ENCODE peak calls at places on chromosome 5, in six cellular contexts. H, W, U, S, N and B are unnamed samples.

GRCh38 chr5:62306494-62307363 is 723 bp downstream of the KIF2A start:
- DNase-seq in H (peak; percentile 49), W (peak; percentile 33), U (peak; percentile 76), S (no peak), N (peak; percentile 45), B (no peak)

GRCh38 chr5:5800801-5801761 is 378.6 kb downstream of the ICE1 start:
- DNase-seq in H (no peak), W (no peak), U (no peak), S (peak; percentile 91), N (no peak), B (no peak)

GRCh38 chr5:153860482-153860881 is 178.2 kb downstream of the FAM114A2 start:
- DNase-seq in H (no peak), W (no peak), U (no peak), S (no peak), N (no peak), B (no peak)

GRCh38 chr5:103847060-103847459 is 284.5 kb upstream of the NUDT12 start:
- DNase-seq in H (no peak), W (no peak), U (no peak), S (no peak), N (no peak), B (no peak)

GRCh38 chr5:40240671-40241070 is 439.0 kb upstream of the PTGER4 start:
- DNase-seq in H (no peak), W (no peak), U (no peak), S (no peak), N (no peak), B (no peak)

GRCh38 chr5:14458414-14458813 is 123.2 kb upstream of the OTULINL start:
- DNase-seq in H (no peak), W (no peak), U (no peak), S (no peak), N (no peak), B (no peak)

GRCh38 chr5:68279960-68280359 is 64.4 kb downstream of the PIK3R1 start:
- DNase-seq in H (no peak), W (no peak), U (no peak), S (no peak), N (no peak), B (no peak)

GRCh38 chr5:154677921-154678320 is 77.3 kb upstream of the LARP1 start:
- DNase-seq in H (no peak), W (no peak), U (no peak), S (no peak), N (no peak), B (no peak)

GRCh38 chr5:124902097-124902821 is 155.8 kb upstream of the ZNF608 start:
- DNase-seq in H (no peak), W (no peak), U (no peak), S (no peak), N (no peak), B (no peak)

GRCh38 chr5:177256296-177256695 is 47.2 kb downstream of the RAB24 start:
- DNase-seq in H (no peak), W (no peak), U (no peak), S (no peak), N (no peak), B (no peak)

GRCh38 chr5:168300377-168301182 is 9.1 kb downstream of the WWC1 start:
- DNase-seq in H (no peak), W (no peak), U (no peak), S (no peak), N (no peak), B (no peak)

GRCh38 chr5:58455066-58455465 is 4.8 kb downstream of the PLK2 start:
- DNase-seq in H (no peak), W (no peak), U (no peak), S (no peak), N (no peak), B (no peak)

GRCh38 chr5:97111612-97112011 is 30.8 kb downstream of the LIX1 start:
- DNase-seq in H (peak; percentile 64), W (no peak), U (no peak), S (no peak), N (no peak), B (no peak)

GRCh38 chr5:77892061-77893010 is 116.2 kb upstream of the TBCA start:
- DNase-seq in H (no peak), W (no peak), U (no peak), S (no peak), N (no peak), B (no peak)

GRCh38 chr5:176559683-176560082 is 10.5 kb downstream of the CDHR2 start:
- DNase-seq in H (no peak), W (no peak), U (no peak), S (no peak), N (no peak), B (no peak)

GRCh38 chr5:42579320-42579719 is 156.1 kb downstream of the GHR start:
- DNase-seq in H (no peak), W (no peak), U (no peak), S (no peak), N (no peak), B (no peak)

GRCh38 chr5:15489571-15490235 is 10.3 kb upstream of the FBXL7 start:
- DNase-seq in H (no peak), W (no peak), U (no peak), S (peak; percentile 82), N (no peak), B (no peak)

GRCh38 chr5:89110916-89111646 is 228.1 kb upstream of the MEF2C start:
- DNase-seq in H (no peak), W (no peak), U (no peak), S (no peak), N (no peak), B (no peak)

GRCh38 chr5:176481659-176482213 is 33.6 kb downstream of the FAF2 start:
- DNase-seq in H (no peak), W (no peak), U (no peak), S (no peak), N (no peak), B (no peak)

GRCh38 chr5:78905084-78905938 is 79.8 kb downstream of the ARSB start:
- DNase-seq in H (no peak), W (no peak), U (no peak), S (no peak), N (no peak), B (no peak)

GRCh38 chr5:37133939-37134338 is 115.2 kb downstream of the CPLANE1 start:
- DNase-seq in H (no peak), W (no peak), U (no peak), S (no peak), N (no peak), B (no peak)

GRCh38 chr5:151148583-151148982 is 9.0 kb downstream of the ANXA6 start:
- DNase-seq in H (no peak), W (no peak), U (no peak), S (no peak), N (no peak), B (no peak)

GRCh38 chr5:178145965-178146820 is 7.5 kb downstream of the NHP2 start:
- DNase-seq in H (peak; percentile 79), W (peak; percentile 82), U (no peak), S (no peak), N (peak; percentile 47), B (peak; percentile 59)

DNA sequence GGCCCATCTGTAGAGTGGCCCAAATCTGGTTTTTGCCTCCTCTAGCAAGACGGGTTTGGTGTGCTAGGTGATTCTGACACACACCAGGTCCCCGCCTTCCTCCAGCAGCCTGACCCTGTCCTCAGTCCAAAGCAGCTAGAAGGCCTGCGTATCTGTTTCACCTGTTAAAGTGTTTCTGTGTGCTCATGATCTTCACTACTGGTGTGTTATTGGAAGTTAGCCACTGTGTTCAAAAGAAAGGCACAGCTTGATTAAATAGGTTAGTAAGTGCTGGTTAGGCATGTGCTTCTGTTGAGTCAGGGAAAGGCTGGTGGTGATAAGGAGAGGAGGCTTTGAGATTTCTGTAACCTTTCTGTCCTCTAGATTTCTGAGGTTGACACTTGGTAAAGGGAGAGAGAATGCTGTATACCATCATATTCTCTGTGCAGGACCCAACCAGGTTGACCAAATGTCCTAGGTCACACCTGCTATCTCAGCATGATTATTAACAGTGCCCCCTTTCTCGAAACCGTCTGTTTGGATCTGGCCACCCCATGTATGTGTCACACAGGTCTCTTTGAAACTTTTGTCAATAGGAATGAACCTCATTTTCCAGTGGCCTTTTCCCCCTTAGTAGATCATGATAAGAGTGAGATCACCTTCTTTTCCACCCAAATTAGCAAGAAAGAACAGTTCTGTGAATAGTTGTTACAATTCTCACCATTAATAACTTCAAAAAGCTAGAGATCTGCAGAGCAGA is 58.8 kb downstream of the ARHGAP26 start:
- DNase-seq in H (no peak), W (no peak), U (no peak), S (no peak), N (no peak), B (no peak)
- H3K4me1 ChIP-seq in H (peaks cover 85% of the 10 kb centered on the region), W (peaks cover 96% of the 10 kb centered on the region), U (peaks cover 72% of the 10 kb centered on the region), S (peaks cover 69% of the 10 kb centered on the region), N (no peaks in the 10 kb centered on the region), B (peaks cover 14% of the 10 kb centered on the region)

DNA sequence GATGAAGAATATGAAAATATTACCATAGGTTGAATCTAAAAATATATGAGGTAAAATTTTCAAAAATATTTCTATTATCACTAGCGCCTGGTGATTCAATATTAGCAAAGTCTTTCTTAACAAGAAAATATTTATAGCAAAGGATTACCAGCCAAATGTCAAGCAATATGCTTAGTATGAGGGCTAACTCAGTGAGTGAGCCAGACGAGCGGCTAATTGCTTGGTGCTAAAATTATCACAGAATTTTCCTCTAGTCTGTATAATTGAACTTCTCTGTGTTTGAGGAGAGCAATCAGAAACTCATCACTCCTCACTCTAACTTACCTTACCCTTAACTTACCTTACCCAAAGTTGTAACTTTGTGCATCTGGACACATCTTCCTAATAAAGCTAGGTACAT is 304.9 kb upstream of the PRR16 start:
- DNase-seq in H (no peak), W (no peak), U (no peak), S (no peak), N (no peak), B (no peak)
- TF ChIP-seq CTCF in H (no peak), W (no peak), U (no peak), S (no peak), N (no peak), B (no peak)

DNA sequence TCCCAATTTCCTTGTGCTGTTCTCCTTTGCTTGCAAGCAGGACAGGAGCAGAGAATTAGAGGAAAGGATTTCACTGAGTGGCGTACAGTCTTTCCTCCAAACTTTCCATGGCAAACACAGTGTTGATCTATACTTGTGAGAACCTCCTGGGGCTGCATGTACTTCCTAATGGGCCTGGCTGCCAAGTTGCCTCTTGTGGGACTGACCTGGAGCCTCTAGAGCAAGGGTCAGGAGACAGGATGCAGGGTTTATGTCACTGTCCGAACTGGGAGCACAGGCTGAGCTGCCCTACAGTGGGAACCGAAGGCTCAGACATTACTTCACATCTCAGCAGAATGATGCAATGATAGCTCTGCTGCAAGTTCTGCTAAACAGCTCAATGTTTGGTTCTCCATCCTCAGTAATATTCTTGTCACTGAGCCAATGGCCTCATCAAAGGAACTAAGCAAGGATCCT is 102.3 kb downstream of the ENC1 start:
- DNase-seq in H (peak; percentile 24), W (no peak), U (peak; percentile 66), S (peak; percentile 92), N (peak; percentile 27), B (peak; percentile 66)
- TF ChIP-seq EP300 in H (no peak), W (no peak), U (no peak), S (no peak), N (no peak), B (peak; percentile 84)

GRCh38 chr5:127758884-127759283 is 55.7 kb downstream of the CCDC192 start:
- DNase-seq in H (peak; percentile 36), W (no peak), U (no peak), S (no peak), N (no peak), B (no peak)

GRCh38 chr5:127754259-127754658 is 51.1 kb downstream of the CCDC192 start:
- DNase-seq in H (no peak), W (no peak), U (no peak), S (no peak), N (no peak), B (no peak)

GRCh38 chr5:127754727-127755126 is 51.5 kb downstream of the CCDC192 start:
- DNase-seq in H (no peak), W (no peak), U (no peak), S (no peak), N (no peak), B (no peak)

GRCh38 chr5:127761869-127762268 is 58.7 kb downstream of the CCDC192 start:
- DNase-seq in H (no peak), W (no peak), U (no peak), S (no peak), N (no peak), B (no peak)

GRCh38 chr5:127757576-127757975 is 54.4 kb downstream of the CCDC192 start:
- DNase-seq in H (peak; percentile 39), W (peak; percentile 59), U (no peak), S (no peak), N (no peak), B (no peak)
- H3K4me1 ChIP-seq in H (peaks cover 41% of the 10 kb centered on the region), W (peaks cover 6% of the 10 kb centered on the region), U (peaks cover 32% of the 10 kb centered on the region), S (peaks cover 46% of the 10 kb centered on the region), N (peaks cover 5% of the 10 kb centered on the region), B (peaks cover 14% of the 10 kb centered on the region)